ENCODE peak calls at places on chromosomes 3 and 15, in nine cellular contexts. A is B cell, K is nephron progenitor cell, T is psoas muscle, N is lung, U is heart right ventricle, I is fibroblast of pulmonary artery, C is BJ, S is fibroblast of mammary gland. O is an unnamed sample.

GRCh38 chr3:182479766-182480336 is 313.5 kb upstream of the ATP11B start:
- DNase-seq in A (no peak), S (no peak), T (no peak), N (no peak), I (no peak), U (no peak), K (no peak), C (no peak), O (no peak)

GRCh38 chr3:71444028-71444860 is 139.3 kb downstream of the FOXP1 start:
- DNase-seq in U (no peak), S (peak), A (peak), K (no peak), N (peak), C (no peak), I (peak), T (peak), O (peak)

GRCh38 chr15:35170216-35170615 is 85.1 kb upstream of the NANOGP8 start:
- DNase-seq in T (no peak), C (no peak), N (no peak), A (no peak), I (peak), U (no peak), K (no peak), S (peak), O (no peak)

GRCh38 chr3:151199569-151200438 is 3.2 kb downstream of the GPR171 start:
- DNase-seq in K (no peak), I (no peak), A (no peak), C (no peak), U (no peak), T (no peak), N (no peak), S (no peak), O (no peak)

GRCh38 chr15:84570164-84570692 is 30.6 kb upstream of the ZSCAN2 start:
- DNase-seq in K (no peak), U (peak), I (peak), S (peak), A (peak), C (no peak), N (peak), T (peak), O (peak)

GRCh38 chr3:183555541-183556081 is at the start of gene KLHL6:
- DNase-seq in I (peak), N (no peak), A (peak), T (peak), C (no peak), U (peak), S (no peak), K (no peak), O (peak)

GRCh38 chr3:43759297-43759782 is 68.6 kb downstream of the ABHD5 start:
- DNase-seq in N (no peak), T (peak), C (peak), I (peak), K (peak), A (no peak), S (peak), U (no peak), O (no peak)

GRCh38 chr15:89912674-89913396 is at the start of gene ARPIN:
- DNase-seq in I (peak), A (peak), U (peak), N (peak), S (peak), K (peak), T (peak), C (no peak), O (no peak)

GRCh38 chr3:143973352-143974021 is 1.9 kb downstream of the DIPK2A start:
- DNase-seq in A (no peak), U (no peak), C (no peak), N (no peak), S (peak), I (peak), T (no peak), K (no peak), O (no peak)

GRCh38 chr3:57917611-57918010 is 90.6 kb upstream of the FLNB start:
- DNase-seq in N (no peak), S (peak), I (peak), K (no peak), A (no peak), T (no peak), C (no peak), U (no peak), O (no peak)

GRCh38 chr3:133937756-133938601 is 42.3 kb upstream of the RAB6B start:
- DNase-seq in A (peak), I (peak), T (no peak), U (no peak), K (no peak), C (peak), S (peak), N (no peak), O (no peak)

GRCh38 chr3:133940536-133940935 is 44.9 kb upstream of the RAB6B start:
- DNase-seq in T (no peak), I (no peak), U (no peak), K (no peak), S (no peak), A (peak), N (no peak), C (no peak), O (no peak)

GRCh38 chr3:133939496-133939835 is 43.8 kb upstream of the RAB6B start:
- DNase-seq in A (peak), S (no peak), C (no peak), N (no peak), K (no peak), T (no peak), U (no peak), I (no peak), O (no peak)

GRCh38 chr3:133937061-133937686 is 41.5 kb upstream of the RAB6B start:
- DNase-seq in C (no peak), S (no peak), A (no peak), N (no peak), K (no peak), T (no peak), I (no peak), U (no peak), O (no peak)

GRCh38 chr3:133938770-133939495 is 43.3 kb upstream of the RAB6B start:
- DNase-seq in A (no peak), T (no peak), C (no peak), N (no peak), U (no peak), K (no peak), I (peak), S (peak), O (no peak)
- TF ChIP-seq CTCF in A (no peak), T (no peak), C (peak), N (no peak), U (peak), K (no peak), I (peak), S (peak), O (no peak)

GRCh38 chr3:196609343-196609775 is 30.1 kb upstream of the NRROS start:
- DNase-seq in I (peak), T (peak), A (peak), C (no peak), N (peak), U (peak), K (peak), S (peak), O (peak)
- TF ChIP-seq CTCF in I (peak), T (peak), A (peak), C (peak), N (peak), U (peak), K (peak), S (peak), O (peak)

DNA sequence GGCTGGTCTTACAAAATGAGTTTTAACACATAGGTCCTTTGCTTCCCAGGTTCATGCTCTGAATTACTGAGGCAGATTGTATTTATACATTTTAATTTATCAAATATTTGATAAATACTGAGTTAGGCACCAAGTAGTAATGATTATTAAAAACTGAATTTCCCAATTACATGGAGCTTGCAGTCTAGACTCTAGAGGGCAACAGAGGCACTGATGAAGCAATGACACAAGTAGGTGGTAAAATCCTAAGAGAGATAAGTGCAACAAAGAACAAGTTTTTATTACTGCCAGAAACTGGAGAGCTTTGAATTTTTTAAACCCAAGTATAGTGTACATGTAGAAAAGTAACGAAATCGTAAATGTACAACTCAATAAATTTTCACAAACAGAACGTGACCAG is 406.2 kb upstream of the RARB start:
- DNase-seq in T (no peak), K (no peak), S (peak), I (peak), N (no peak), A (no peak), C (no peak), U (no peak), O (no peak)
- TF ChIP-seq CTCF in T (peak), K (peak), S (peak), I (peak), N (peak), A (no peak), C (peak), U (peak), O (no peak)

GRCh38 chr3:24060055-24060454 is 115.0 kb downstream of the NR1D2 start:
- DNase-seq in I (peak), K (no peak), S (peak), C (peak), A (no peak), T (no peak), N (peak), U (no peak), O (no peak)
- TF ChIP-seq CTCF in I (no peak), K (no peak), S (peak), C (peak), A (no peak), T (no peak), N (no peak), U (no peak), O (no peak)

O was measured in GM13976.